ENCODE peak calls at places on chromosomes 6 and 20, in ten cellular contexts. One of them, this sample, is unnamed.

GRCh38 chr20:21102691-21103311 is 3.4 kb downstream of the LINC00237 start:
- DNase-seq in OCI-LY7: peak; percentile 37
- DNase-seq in GM10248: peak; percentile 55
- DNase-seq in glutamatergic neuron: peak; percentile 50
- DNase-seq in pancreas: peak; percentile 30
- DNase-seq in upper lobe of left lung: peak; percentile 87
- DNase-seq in osteocyte: no peak
- DNase-seq in breast epithelium: no peak
- DNase-seq in AG10803: peak; percentile 16
- DNase-seq in body of pancreas: peak; percentile 47
- DNase-seq in this sample: peak; percentile 50

GRCh38 chr6:118562959-118563358 is 14.9 kb downstream of the PLN start:
- DNase-seq in OCI-LY7: no peak
- DNase-seq in GM10248: no peak
- DNase-seq in glutamatergic neuron: no peak
- DNase-seq in pancreas: no peak
- DNase-seq in upper lobe of left lung: no peak
- DNase-seq in osteocyte: no peak
- DNase-seq in breast epithelium: no peak
- DNase-seq in AG10803: peak; percentile 65
- DNase-seq in body of pancreas: no peak
- DNase-seq in this sample: no peak

GRCh38 chr20:48236001-48236400 is 450.7 kb upstream of the SULF2 start:
- DNase-seq in OCI-LY7: no peak
- DNase-seq in GM10248: no peak
- DNase-seq in glutamatergic neuron: no peak
- DNase-seq in pancreas: no peak
- DNase-seq in upper lobe of left lung: no peak
- DNase-seq in osteocyte: no peak
- DNase-seq in breast epithelium: peak; percentile 17
- DNase-seq in AG10803: no peak
- DNase-seq in body of pancreas: no peak
- DNase-seq in this sample: no peak

GRCh38 chr6:89120371-89120770 is 2.5 kb upstream of the SRSF12 start:
- DNase-seq in OCI-LY7: no peak
- DNase-seq in GM10248: no peak
- DNase-seq in glutamatergic neuron: no peak
- DNase-seq in pancreas: no peak
- DNase-seq in upper lobe of left lung: no peak
- DNase-seq in osteocyte: no peak
- DNase-seq in breast epithelium: no peak
- DNase-seq in AG10803: no peak
- DNase-seq in body of pancreas: no peak
- DNase-seq in this sample: no peak

GRCh38 chr6:165515963-165516624 is 146.9 kb downstream of the PDE10A start:
- DNase-seq in OCI-LY7: no peak
- DNase-seq in GM10248: no peak
- DNase-seq in glutamatergic neuron: no peak
- DNase-seq in pancreas: no peak
- DNase-seq in upper lobe of left lung: no peak
- DNase-seq in osteocyte: no peak
- DNase-seq in breast epithelium: no peak
- DNase-seq in AG10803: no peak
- DNase-seq in body of pancreas: no peak
- DNase-seq in this sample: no peak

GRCh38 chr6:39684790-39685485 is 40.3 kb downstream of the KIF6 start:
- DNase-seq in OCI-LY7: no peak
- DNase-seq in GM10248: no peak
- DNase-seq in glutamatergic neuron: no peak
- DNase-seq in pancreas: peak; percentile 7
- DNase-seq in upper lobe of left lung: no peak
- DNase-seq in osteocyte: no peak
- DNase-seq in breast epithelium: no peak
- DNase-seq in AG10803: peak; percentile 81
- DNase-seq in body of pancreas: no peak
- DNase-seq in this sample: no peak

GRCh38 chr6:35044771-35045275 is 96.3 kb downstream of the TCP11 start:
- DNase-seq in OCI-LY7: no peak
- DNase-seq in GM10248: no peak
- DNase-seq in glutamatergic neuron: no peak
- DNase-seq in pancreas: no peak
- DNase-seq in upper lobe of left lung: no peak
- DNase-seq in osteocyte: no peak
- DNase-seq in breast epithelium: no peak
- DNase-seq in AG10803: peak; percentile 63
- DNase-seq in body of pancreas: no peak
- DNase-seq in this sample: no peak

GRCh38 chr6:136598048-136598447 is 47.8 kb upstream of the MAP7 start:
- DNase-seq in OCI-LY7: no peak
- DNase-seq in GM10248: no peak
- DNase-seq in glutamatergic neuron: no peak
- DNase-seq in pancreas: no peak
- DNase-seq in upper lobe of left lung: no peak
- DNase-seq in osteocyte: no peak
- DNase-seq in breast epithelium: no peak
- DNase-seq in AG10803: no peak
- DNase-seq in body of pancreas: no peak
- DNase-seq in this sample: no peak

GRCh38 chr6:55953384-55953783 is 78.0 kb upstream of the BMP5 start:
- DNase-seq in OCI-LY7: no peak
- DNase-seq in GM10248: no peak
- DNase-seq in glutamatergic neuron: no peak
- DNase-seq in pancreas: no peak
- DNase-seq in upper lobe of left lung: no peak
- DNase-seq in osteocyte: no peak
- DNase-seq in breast epithelium: no peak
- DNase-seq in AG10803: peak; percentile 66
- DNase-seq in body of pancreas: no peak
- DNase-seq in this sample: no peak

GRCh38 chr6:165184192-165184979 is 125.0 kb downstream of the C6orf118 start:
- DNase-seq in OCI-LY7: no peak
- DNase-seq in GM10248: no peak
- DNase-seq in glutamatergic neuron: peak; percentile 26
- DNase-seq in pancreas: no peak
- DNase-seq in upper lobe of left lung: no peak
- DNase-seq in osteocyte: no peak
- DNase-seq in breast epithelium: no peak
- DNase-seq in AG10803: peak; percentile 31
- DNase-seq in body of pancreas: no peak
- DNase-seq in this sample: no peak

GRCh38 chr6:85404497-85405174 is 45.2 kb upstream of the NT5E start:
- DNase-seq in OCI-LY7: no peak
- DNase-seq in GM10248: no peak
- DNase-seq in glutamatergic neuron: no peak
- DNase-seq in pancreas: peak; percentile 43
- DNase-seq in upper lobe of left lung: no peak
- DNase-seq in osteocyte: no peak
- DNase-seq in breast epithelium: no peak
- DNase-seq in AG10803: peak; percentile 93
- DNase-seq in body of pancreas: peak; percentile 37
- DNase-seq in this sample: no peak

GRCh38 chr6:101722991-101723579 is 329.6 kb downstream of the GRIK2 start:
- DNase-seq in OCI-LY7: no peak
- DNase-seq in GM10248: no peak
- DNase-seq in glutamatergic neuron: no peak
- DNase-seq in pancreas: no peak
- DNase-seq in upper lobe of left lung: no peak
- DNase-seq in osteocyte: no peak
- DNase-seq in breast epithelium: no peak
- DNase-seq in AG10803: peak; percentile 92
- DNase-seq in body of pancreas: no peak
- DNase-seq in this sample: no peak

GRCh38 chr6:138572200-138572875 is 73.0 kb upstream of the NHSL1 start:
- DNase-seq in OCI-LY7: no peak
- DNase-seq in GM10248: no peak
- DNase-seq in glutamatergic neuron: peak; percentile 66
- DNase-seq in pancreas: peak; percentile 81
- DNase-seq in upper lobe of left lung: no peak
- DNase-seq in osteocyte: no peak
- DNase-seq in breast epithelium: peak; percentile 83
- DNase-seq in AG10803: peak; percentile 73
- DNase-seq in body of pancreas: peak; percentile 78
- DNase-seq in this sample: no peak

GRCh38 chr20:62924567-62925419 is 1.5 kb downstream of the DIDO1 start:
- DNase-seq in OCI-LY7: no peak
- DNase-seq in GM10248: no peak
- DNase-seq in glutamatergic neuron: no peak
- DNase-seq in pancreas: no peak
- DNase-seq in upper lobe of left lung: no peak
- DNase-seq in osteocyte: no peak
- DNase-seq in breast epithelium: no peak
- DNase-seq in AG10803: peak; percentile 82
- DNase-seq in body of pancreas: no peak
- DNase-seq in this sample: no peak

GRCh38 chr20:53642196-53643030 is 48.8 kb upstream of the ZNF217 start:
- DNase-seq in OCI-LY7: peak; percentile 53
- DNase-seq in GM10248: peak; percentile 32
- DNase-seq in glutamatergic neuron: peak; percentile 32
- DNase-seq in pancreas: peak; percentile 90
- DNase-seq in upper lobe of left lung: no peak
- DNase-seq in osteocyte: no peak
- DNase-seq in breast epithelium: no peak
- DNase-seq in AG10803: peak; percentile 60
- DNase-seq in body of pancreas: peak; percentile 77
- DNase-seq in this sample: no peak

DNA sequence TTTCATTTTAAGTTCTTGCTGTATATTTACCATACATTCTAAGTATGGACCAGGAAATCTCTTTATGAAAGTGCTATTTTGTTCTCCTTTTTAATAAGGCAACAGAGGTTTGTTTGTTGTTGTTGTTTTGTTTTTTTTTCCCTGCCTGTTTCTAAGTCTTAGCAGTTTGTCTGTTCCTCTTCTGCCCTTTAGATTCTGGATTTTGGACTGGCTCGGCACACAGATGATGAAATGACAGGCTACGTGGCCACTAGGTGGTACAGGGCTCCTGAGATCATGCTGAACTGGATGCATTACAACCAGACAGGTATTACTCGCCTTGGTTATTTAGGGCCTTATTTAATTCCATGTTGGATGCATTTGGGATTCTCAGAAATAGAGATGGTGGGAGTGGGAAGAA is 48.0 kb downstream of the MAPK14 start:
- DNase-seq in OCI-LY7: peak; percentile 43
- DNase-seq in GM10248: no peak
- DNase-seq in glutamatergic neuron: no peak
- DNase-seq in pancreas: no peak
- DNase-seq in upper lobe of left lung: no peak
- DNase-seq in osteocyte: no peak
- DNase-seq in breast epithelium: no peak
- DNase-seq in AG10803: no peak
- DNase-seq in body of pancreas: no peak
- DNase-seq in this sample: no peak
- TF ChIP-seq CTCF in OCI-LY7: peak; percentile 74
- TF ChIP-seq CTCF in GM10248: peak; percentile 40
- TF ChIP-seq CTCF in glutamatergic neuron: no peak
- TF ChIP-seq CTCF in pancreas: peak; percentile 6
- TF ChIP-seq CTCF in upper lobe of left lung: no peak
- TF ChIP-seq CTCF in osteocyte: no peak
- TF ChIP-seq CTCF in breast epithelium: no peak
- TF ChIP-seq CTCF in AG10803: no peak
- TF ChIP-seq CTCF in body of pancreas: no peak
- TF ChIP-seq CTCF in this sample: peak; percentile 34

GRCh38 chr6:120056085-120056484 is 706.5 kb upstream of the MAN1A1 start:
- DNase-seq in OCI-LY7: peak; percentile 36
- DNase-seq in GM10248: peak; percentile 8
- DNase-seq in glutamatergic neuron: no peak
- DNase-seq in pancreas: no peak
- DNase-seq in upper lobe of left lung: no peak
- DNase-seq in osteocyte: no peak
- DNase-seq in breast epithelium: no peak
- DNase-seq in AG10803: no peak
- DNase-seq in body of pancreas: no peak
- DNase-seq in this sample: peak; percentile 6
- TF ChIP-seq CTCF in OCI-LY7: peak; percentile 79
- TF ChIP-seq CTCF in GM10248: peak; percentile 27
- TF ChIP-seq CTCF in glutamatergic neuron: peak; percentile 74
- TF ChIP-seq CTCF in pancreas: no peak
- TF ChIP-seq CTCF in upper lobe of left lung: no peak
- TF ChIP-seq CTCF in osteocyte: no peak
- TF ChIP-seq CTCF in breast epithelium: no peak
- TF ChIP-seq CTCF in AG10803: peak; percentile 33
- TF ChIP-seq CTCF in body of pancreas: no peak
- TF ChIP-seq CTCF in this sample: peak; percentile 67

GRCh38 chr6:1498491-1499113 is 109.2 kb downstream of the FOXF2 start:
- DNase-seq in OCI-LY7: no peak
- DNase-seq in GM10248: no peak
- DNase-seq in glutamatergic neuron: no peak
- DNase-seq in pancreas: no peak
- DNase-seq in upper lobe of left lung: no peak
- DNase-seq in osteocyte: no peak
- DNase-seq in breast epithelium: no peak
- DNase-seq in AG10803: peak; percentile 34
- DNase-seq in body of pancreas: no peak
- DNase-seq in this sample: no peak
- TF ChIP-seq CTCF in OCI-LY7: peak; percentile 43
- TF ChIP-seq CTCF in GM10248: peak; percentile 21
- TF ChIP-seq CTCF in glutamatergic neuron: no peak
- TF ChIP-seq CTCF in pancreas: no peak
- TF ChIP-seq CTCF in upper lobe of left lung: no peak
- TF ChIP-seq CTCF in osteocyte: no peak
- TF ChIP-seq CTCF in breast epithelium: no peak
- TF ChIP-seq CTCF in AG10803: peak; percentile 20
- TF ChIP-seq CTCF in body of pancreas: no peak
- TF ChIP-seq CTCF in this sample: peak; percentile 31

DNA sequence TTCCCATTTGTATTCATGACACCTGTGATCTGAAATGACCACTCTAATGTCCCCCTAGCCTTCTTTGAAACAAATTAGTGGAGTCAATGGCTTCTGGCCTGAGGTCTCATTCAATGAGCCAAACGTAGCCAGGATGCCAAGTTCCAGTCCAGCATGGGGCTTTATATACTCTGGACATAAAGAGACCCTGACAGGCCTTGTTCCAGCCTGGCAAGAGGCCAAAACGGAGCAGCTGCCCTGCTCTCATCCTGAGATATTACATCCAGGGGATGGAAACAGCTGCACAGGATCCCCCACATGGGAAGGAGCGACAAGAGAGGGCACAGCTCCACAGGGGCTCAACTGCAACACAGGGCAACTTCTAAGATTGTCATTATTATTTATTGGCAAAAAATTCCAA is 437.8 kb downstream of the CDH26 start:
- DNase-seq in OCI-LY7: no peak
- DNase-seq in GM10248: no peak
- DNase-seq in glutamatergic neuron: no peak
- DNase-seq in pancreas: no peak
- DNase-seq in upper lobe of left lung: no peak
- DNase-seq in osteocyte: no peak
- DNase-seq in breast epithelium: no peak
- DNase-seq in AG10803: no peak
- DNase-seq in body of pancreas: no peak
- DNase-seq in this sample: no peak
- TF ChIP-seq CTCF in OCI-LY7: no peak
- TF ChIP-seq CTCF in GM10248: no peak
- TF ChIP-seq CTCF in glutamatergic neuron: no peak
- TF ChIP-seq CTCF in pancreas: no peak
- TF ChIP-seq CTCF in upper lobe of left lung: no peak
- TF ChIP-seq CTCF in osteocyte: no peak
- TF ChIP-seq CTCF in breast epithelium: no peak
- TF ChIP-seq CTCF in AG10803: no peak
- TF ChIP-seq CTCF in body of pancreas: no peak
- TF ChIP-seq CTCF in this sample: no peak

This sample was measured in GM13977.